ENCODE peak calls at places on chromosomes 16 and 17, in seven cellular contexts. I is NCI-H774, X is AG04450, V is AML-193, Y is lower leg skin, K is A172, H is ovary. S is an unnamed sample.

GRCh38 chr16:11016524-11016988 is 72.2 kb downstream of the CLEC16A start:
- DNase-seq in Y (peak; percentile 65), H (no peak), V (no peak), X (no peak), I (no peak), K (no peak), S (no peak)

GRCh38 chr17:58330997-58331814 is 2.6 kb upstream of the TSPOAP1 start:
- DNase-seq in I (no peak), H (no peak), X (no peak), Y (no peak), V (peak; percentile 67), K (no peak), S (no peak)

GRCh38 chr17:75996665-75997590 is 3.7 kb upstream of the CDK3 start:
- DNase-seq in K (peak; percentile 90), Y (peak; percentile 65), I (no peak), H (peak; percentile 11), X (no peak), V (peak; percentile 75), S (peak; percentile 83)

GRCh38 chr17:44922136-44922535 is 6.8 kb upstream of the GFAP start:
- DNase-seq in H (no peak), V (no peak), K (no peak), I (no peak), X (no peak), Y (no peak), S (no peak)

GRCh38 chr17:8905256-8905778 is 37.8 kb upstream of the PIK3R6 start:
- DNase-seq in Y (no peak), K (no peak), I (no peak), V (no peak), X (no peak), H (no peak), S (peak; percentile 79)

GRCh38 chr17:44779211-44780025 is 20.6 kb downstream of the ADAM11 start:
- DNase-seq in Y (peak; percentile 54), H (peak; percentile 69), X (peak; percentile 52), K (peak; percentile 78), I (peak; percentile 66), V (peak; percentile 79), S (no peak)

GRCh38 chr16:11462861-11463260 is 117.6 kb downstream of the RMI2 start:
- DNase-seq in V (no peak), K (no peak), I (no peak), H (no peak), Y (no peak), X (no peak), S (no peak)

GRCh38 chr16:24677388-24677787 is 52.1 kb upstream of the TNRC6A start:
- DNase-seq in Y (no peak), V (no peak), K (no peak), H (no peak), I (no peak), X (no peak), S (no peak)

GRCh38 chr17:72343911-72344310 is 223.1 kb downstream of the SOX9 start:
- DNase-seq in K (no peak), I (no peak), H (no peak), X (no peak), V (no peak), Y (no peak), S (no peak)

GRCh38 chr17:55883112-55883511 is 132.3 kb downstream of the PCTP start:
- DNase-seq in V (no peak), I (no peak), H (no peak), X (no peak), Y (no peak), K (no peak), S (no peak)

GRCh38 chr16:4679854-4680636 is 13.3 kb upstream of the NUDT16L1 start:
- DNase-seq in V (no peak), I (no peak), X (peak; percentile 36), Y (peak; percentile 58), K (no peak), H (peak; percentile 92), S (no peak)

GRCh38 chr16:72195609-72196008 is 23.7 kb upstream of the PMFBP1 start:
- DNase-seq in V (no peak), H (no peak), K (no peak), Y (no peak), X (no peak), I (no peak), S (no peak)

GRCh38 chr17:14307560-14308024 is 6.7 kb downstream of the HS3ST3B1 start:
- DNase-seq in Y (no peak), X (no peak), K (peak; percentile 38), I (no peak), H (no peak), V (no peak), S (no peak)

GRCh38 chr16:87404764-87405625 is 12.9 kb downstream of the MAP1LC3B start:
- DNase-seq in V (no peak), Y (no peak), K (no peak), H (no peak), X (no peak), I (no peak), S (no peak)

GRCh38 chr16:50534556-50534955 is 13.6 kb upstream of the NKD1 start:
- DNase-seq in V (no peak), Y (no peak), X (no peak), I (no peak), K (no peak), H (no peak), S (peak; percentile 40)

GRCh38 chr17:50662632-50663225 is 28.0 kb downstream of the ABCC3 start:
- DNase-seq in K (no peak), I (no peak), Y (no peak), X (no peak), V (no peak), H (no peak), S (no peak)

GRCh38 chr17:46125831-46126230 is 67.4 kb downstream of the KANSL1 start:
- DNase-seq in V (no peak), H (no peak), Y (no peak), X (no peak), K (no peak), I (no peak), S (no peak)

GRCh38 chr16:3113765-3114479 is 1.5 kb downstream of the ZNF205 start:
- DNase-seq in H (no peak), Y (no peak), X (no peak), V (no peak), I (no peak), K (peak; percentile 46), S (no peak)

GRCh38 chr17:37458805-37459204 is 30.9 kb upstream of the DUSP14 start:
- DNase-seq in K (peak; percentile 88), Y (no peak), V (no peak), X (peak; percentile 23), H (no peak), I (no peak), S (no peak)

GRCh38 chr16:57245472-57246113 is 534 bp downstream of the ARL2BP start:
- DNase-seq in K (peak; percentile 8), I (no peak), Y (no peak), V (no peak), H (peak; percentile 65), X (no peak), S (no peak)

GRCh38 chr17:41527076-41528023 is 758 bp downstream of the KRT19 start:
- DNase-seq in V (no peak), X (no peak), I (peak; percentile 25), Y (no peak), K (no peak), H (peak; percentile 62), S (no peak)

S was measured in vagina.